ENCODE peak calls at places on chromosomes 6 and 20, in six cellular contexts. A is transverse colon, T is ovary, J is H1, X is GM12878, L is A549. Z is an unnamed sample.

GRCh38 chr20:1500496-1500895 is 9.3 kb upstream of the SIRPB2 start:
- DNase-seq in T (no peak), A (no peak), X (no peak), J (no peak), L (no peak), Z (no peak)

GRCh38 chr6:31762878-31763616 is 591 bp downstream of the SAPCD1 start:
- DNase-seq in J (no peak), T (no peak), X (no peak), L (no peak), A (no peak), Z (no peak)

GRCh38 chr20:35791823-35792222 is 20.0 kb downstream of the PHF20 start:
- DNase-seq in J (no peak), X (no peak), T (no peak), L (peak), A (no peak), Z (no peak)

GRCh38 chr6:158879180-158879579 is 60.0 kb upstream of the EZR start:
- DNase-seq in L (no peak), T (no peak), A (no peak), J (no peak), X (no peak), Z (no peak)

GRCh38 chr6:6790891-6791290 is 202.4 kb downstream of the LY86 start:
- DNase-seq in J (no peak), L (peak), A (peak), X (no peak), T (no peak), Z (no peak)

GRCh38 chr20:62119591-62120364 is 2.5 kb upstream of the LSM14B start:
- DNase-seq in X (no peak), A (peak), J (no peak), T (no peak), L (no peak), Z (no peak)

GRCh38 chr6:41027251-41027650 is 11.8 kb downstream of the UNC5CL start:
- DNase-seq in J (no peak), A (no peak), X (no peak), T (no peak), L (no peak), Z (no peak)

GRCh38 chr6:134840086-134840485 is 109.8 kb downstream of the ALDH8A1 start:
- DNase-seq in L (no peak), J (no peak), T (no peak), A (peak), X (no peak), Z (no peak)

GRCh38 chr20:48825551-48825885 is 2.3 kb downstream of the PREX1 start:
- DNase-seq in T (no peak), A (no peak), X (no peak), L (no peak), J (no peak), Z (no peak)

GRCh38 chr6:119848706-119849105 is 499.1 kb upstream of the MAN1A1 start:
- DNase-seq in X (no peak), J (no peak), L (no peak), T (no peak), A (no peak), Z (no peak)

GRCh38 chr20:51166489-51166888 is 143.6 kb upstream of the KCNG1 start:
- DNase-seq in T (no peak), A (no peak), X (no peak), J (no peak), L (no peak), Z (no peak)

GRCh38 chr6:133242761-133243590 is 1.8 kb downstream of the EYA4 start:
- DNase-seq in L (peak), J (peak), A (no peak), T (no peak), X (no peak), Z (no peak)

GRCh38 chr6:113644861-113645575 is 212.1 kb upstream of the MARCKS start:
- DNase-seq in J (no peak), L (no peak), T (no peak), X (peak), A (no peak), Z (no peak)

GRCh38 chr6:157235600-157236039 is 87.7 kb downstream of the TMEM242 start:
- DNase-seq in A (peak), L (peak), J (no peak), X (no peak), T (peak), Z (peak)

GRCh38 chr6:41439524-41440418 is 104.4 kb downstream of the NCR2 start:
- DNase-seq in J (no peak), L (no peak), X (peak), T (no peak), A (no peak), Z (no peak)

GRCh38 chr6:85744571-85744970 is 101.9 kb upstream of the SYNCRIP start:
- DNase-seq in J (no peak), A (no peak), T (no peak), X (no peak), L (no peak), Z (no peak)

GRCh38 chr6:90778419-90779203 is 191.7 kb upstream of the MAP3K7 start:
- DNase-seq in X (no peak), T (no peak), L (no peak), J (no peak), A (no peak), Z (no peak)

GRCh38 chr20:3685341-3685740 is 3.5 kb upstream of the ADAM33 start:
- DNase-seq in X (no peak), A (no peak), J (no peak), L (no peak), T (no peak), Z (no peak)

GRCh38 chr6:13558718-13559117 is 15.7 kb upstream of the SIRT5 start:
- DNase-seq in A (no peak), T (no peak), X (no peak), J (no peak), L (no peak), Z (no peak)

GRCh38 chr6:55511124-55511820 is 67.7 kb downstream of the HMGCLL1 start:
- DNase-seq in L (no peak), X (no peak), J (no peak), A (no peak), T (no peak), Z (no peak)

GRCh38 chr6:146113055-146113623 is 84.3 kb downstream of the GRM1 start:
- DNase-seq in X (no peak), L (no peak), A (no peak), T (no peak), J (no peak), Z (no peak)

GRCh38 chr20:5845686-5846651 is 95.8 kb downstream of the SHLD1 start:
- DNase-seq in A (no peak), J (no peak), L (peak), X (peak), T (no peak), Z (no peak)

GRCh38 chr6:144094731-144095133 is 641 bp downstream of the SF3B5 start:
- DNase-seq in T (no peak), L (no peak), A (no peak), X (no peak), J (no peak), Z (no peak)

GRCh38 chr6:144093236-144093635 is 2.1 kb downstream of the SF3B5 start:
- DNase-seq in T (no peak), X (no peak), J (no peak), A (no peak), L (no peak), Z (no peak)

GRCh38 chr6:144093658-144094057 is 1.7 kb downstream of the SF3B5 start:
- DNase-seq in T (no peak), X (no peak), J (no peak), L (no peak), A (no peak), Z (no peak)

GRCh38 chr6:144098993-144099392 is 3.6 kb upstream of the SF3B5 start:
- DNase-seq in J (no peak), X (no peak), A (no peak), T (no peak), L (no peak), Z (no peak)

GRCh38 chr6:144095134-144096002 is at the start of gene SF3B5:
- DNase-seq in X (peak), A (peak), T (peak), J (peak), L (peak), Z (peak)
- TF ChIP-seq EP300 in X (no peak), A (no peak), T (no peak), J (no peak), L (no peak), Z (no peak)

GRCh38 chr6:142728367-142728766 is 216.6 kb downstream of the HIVEP2 start:
- DNase-seq in L (no peak), A (peak), X (no peak), T (no peak), J (no peak), Z (no peak)

GRCh38 chr6:142731611-142732010 is 213.4 kb downstream of the HIVEP2 start:
- DNase-seq in L (no peak), A (no peak), T (no peak), X (no peak), J (no peak), Z (no peak)

GRCh38 chr6:142726616-142727015 is 218.4 kb downstream of the HIVEP2 start:
- DNase-seq in T (no peak), X (no peak), L (no peak), J (no peak), A (no peak), Z (no peak)

GRCh38 chr6:142728910-142729481 is 216.0 kb downstream of the HIVEP2 start:
- DNase-seq in T (no peak), A (no peak), L (no peak), J (no peak), X (no peak), Z (no peak)

DNA sequence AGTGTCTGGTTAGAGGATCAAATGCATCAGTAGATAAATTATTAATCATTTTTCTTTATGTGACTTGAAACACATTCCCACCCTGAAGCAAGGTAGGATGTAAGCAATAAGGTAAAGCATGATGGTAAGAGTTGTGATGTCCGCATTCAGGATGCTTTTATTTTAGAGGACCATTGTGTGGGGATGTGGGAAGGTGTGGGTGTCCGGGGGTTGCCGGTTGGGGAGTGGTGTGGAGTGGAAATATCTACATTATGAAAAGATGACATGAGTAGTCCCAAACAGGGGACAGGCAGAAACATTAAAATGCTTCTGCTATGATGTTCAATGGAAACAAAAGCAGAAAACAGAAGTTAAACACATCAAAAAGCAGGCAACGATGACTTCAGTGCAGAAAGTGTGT is 215.4 kb downstream of the HIVEP2 start:
- DNase-seq in A (no peak), L (no peak), T (no peak), J (no peak), X (no peak), Z (no peak)
- H3K27ac ChIP-seq in A (no peak), L (no peak), T (no peak), J (no peak), X (no peak), Z (no peak)

GRCh38 chr6:111552241-111552744 is 53.4 kb downstream of the TRAF3IP2 start:
- DNase-seq in X (no peak), L (no peak), J (no peak), A (peak), T (peak), Z (peak)

GRCh38 chr6:111550953-111551352 is 54.7 kb downstream of the TRAF3IP2 start:
- DNase-seq in A (no peak), J (no peak), X (no peak), T (no peak), L (no peak), Z (no peak)

GRCh38 chr6:111552999-111553398 is 52.7 kb downstream of the TRAF3IP2 start:
- DNase-seq in T (no peak), J (peak), A (no peak), L (no peak), X (no peak), Z (peak)

GRCh38 chr6:111550195-111550594 is 55.5 kb downstream of the TRAF3IP2 start:
- DNase-seq in T (no peak), X (no peak), A (no peak), L (no peak), J (no peak), Z (no peak)

GRCh38 chr6:111551521-111552231 is 54.0 kb downstream of the TRAF3IP2 start:
- DNase-seq in X (no peak), L (no peak), A (peak), J (no peak), T (no peak), Z (peak)
- TF ChIP-seq EP300 in X (no peak), L (no peak), A (no peak), J (no peak), T (no peak), Z (no peak)

GRCh38 chr20:22582386-22582959 is 1.9 kb downstream of the FOXA2 start:
- DNase-seq in J (peak), X (no peak), T (no peak), A (no peak), L (no peak), Z (peak)
- H3K27ac ChIP-seq in J (no peak), X (no peak), T (no peak), A (peak), L (peak), Z (peak)

Z was measured in stomach.